ENCODE peak calls at places on chromosomes 2 and 18, in eight cellular contexts. One of them, this sample, is unnamed.

GRCh38 chr18:33702625-33703024 is 124.6 kb downstream of the ASXL3 start:
- DNase-seq in GM12864: no peak
- DNase-seq in nephron progenitor cell: no peak
- DNase-seq in fibroblast of pulmonary artery: no peak
- DNase-seq in prostate gland: no peak
- DNase-seq in D721Med: no peak
- DNase-seq in fibroblast of mammary gland: no peak
- DNase-seq in endothelial cell of umbilical vein: no peak
- DNase-seq in this sample: no peak

GRCh38 chr2:227480528-227480927 is 8.6 kb downstream of the AGFG1 start:
- DNase-seq in fibroblast of pulmonary artery: no peak
- DNase-seq in D721Med: no peak
- DNase-seq in GM12864: no peak
- DNase-seq in endothelial cell of umbilical vein: no peak
- DNase-seq in prostate gland: no peak
- DNase-seq in fibroblast of mammary gland: no peak
- DNase-seq in nephron progenitor cell: no peak
- DNase-seq in this sample: no peak

GRCh38 chr2:160429248-160430000 is 64.2 kb downstream of the RBMS1 start:
- DNase-seq in nephron progenitor cell: no peak
- DNase-seq in prostate gland: no peak
- DNase-seq in fibroblast of mammary gland: peak
- DNase-seq in endothelial cell of umbilical vein: peak
- DNase-seq in GM12864: peak
- DNase-seq in D721Med: no peak
- DNase-seq in fibroblast of pulmonary artery: peak
- DNase-seq in this sample: no peak

GRCh38 chr2:99925960-99926359 is 216.4 kb downstream of the AFF3 start:
- DNase-seq in endothelial cell of umbilical vein: no peak
- DNase-seq in fibroblast of mammary gland: no peak
- DNase-seq in GM12864: no peak
- DNase-seq in fibroblast of pulmonary artery: no peak
- DNase-seq in D721Med: no peak
- DNase-seq in nephron progenitor cell: no peak
- DNase-seq in prostate gland: no peak
- DNase-seq in this sample: no peak

GRCh38 chr2:128457006-128457604 is 138.4 kb upstream of the HS6ST1 start:
- DNase-seq in D721Med: no peak
- DNase-seq in fibroblast of pulmonary artery: no peak
- DNase-seq in endothelial cell of umbilical vein: no peak
- DNase-seq in nephron progenitor cell: no peak
- DNase-seq in fibroblast of mammary gland: no peak
- DNase-seq in GM12864: no peak
- DNase-seq in prostate gland: no peak
- DNase-seq in this sample: no peak

GRCh38 chr2:12709207-12709522 is 7.6 kb upstream of the TRIB2 start:
- DNase-seq in prostate gland: no peak
- DNase-seq in endothelial cell of umbilical vein: peak
- DNase-seq in fibroblast of mammary gland: no peak
- DNase-seq in nephron progenitor cell: no peak
- DNase-seq in D721Med: no peak
- DNase-seq in fibroblast of pulmonary artery: no peak
- DNase-seq in GM12864: no peak
- DNase-seq in this sample: no peak

GRCh38 chr2:227479865-227480475 is 8.0 kb downstream of the AGFG1 start:
- DNase-seq in fibroblast of pulmonary artery: peak
- DNase-seq in prostate gland: no peak
- DNase-seq in endothelial cell of umbilical vein: peak
- DNase-seq in D721Med: no peak
- DNase-seq in GM12864: no peak
- DNase-seq in nephron progenitor cell: no peak
- DNase-seq in fibroblast of mammary gland: peak
- DNase-seq in this sample: no peak

GRCh38 chr2:12484536-12485115 is 232.1 kb upstream of the TRIB2 start:
- DNase-seq in prostate gland: no peak
- DNase-seq in fibroblast of pulmonary artery: no peak
- DNase-seq in endothelial cell of umbilical vein: peak
- DNase-seq in fibroblast of mammary gland: peak
- DNase-seq in GM12864: no peak
- DNase-seq in nephron progenitor cell: no peak
- DNase-seq in D721Med: no peak
- DNase-seq in this sample: no peak

GRCh38 chr2:38495880-38496279 is 106.8 kb downstream of the HNRNPLL start:
- DNase-seq in endothelial cell of umbilical vein: no peak
- DNase-seq in fibroblast of pulmonary artery: no peak
- DNase-seq in prostate gland: no peak
- DNase-seq in fibroblast of mammary gland: no peak
- DNase-seq in GM12864: no peak
- DNase-seq in D721Med: no peak
- DNase-seq in nephron progenitor cell: no peak
- DNase-seq in this sample: no peak
- TF ChIP-seq CTCF in endothelial cell of umbilical vein: no peak
- TF ChIP-seq CTCF in fibroblast of pulmonary artery: no peak
- TF ChIP-seq CTCF in prostate gland: no peak
- TF ChIP-seq CTCF in fibroblast of mammary gland: no peak
- TF ChIP-seq CTCF in GM12864: no peak
- TF ChIP-seq CTCF in D721Med: no peak
- TF ChIP-seq CTCF in nephron progenitor cell: no peak
- TF ChIP-seq CTCF in this sample: no peak

DNA sequence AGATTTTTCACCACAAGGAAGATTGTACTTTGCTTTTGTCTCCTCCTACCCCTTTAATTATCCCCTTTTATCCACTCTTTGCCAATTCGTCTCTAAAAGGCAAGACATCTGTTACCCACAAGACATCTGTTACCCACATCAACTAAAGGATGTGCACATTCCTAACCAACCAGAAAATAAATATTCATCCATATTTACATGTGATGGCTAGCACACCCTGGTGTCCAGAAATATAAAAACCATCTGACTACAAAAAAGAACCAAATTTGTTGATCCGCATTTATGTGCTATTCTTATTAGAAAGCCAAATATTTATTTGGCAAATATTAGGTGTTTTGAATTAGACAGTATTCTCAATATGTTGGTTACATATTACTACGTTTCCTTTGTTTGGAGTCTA is 35.7 kb downstream of the ACVR1C start:
- DNase-seq in prostate gland: no peak
- DNase-seq in fibroblast of mammary gland: peak
- DNase-seq in endothelial cell of umbilical vein: peak
- DNase-seq in fibroblast of pulmonary artery: peak
- DNase-seq in nephron progenitor cell: no peak
- DNase-seq in GM12864: no peak
- DNase-seq in D721Med: no peak
- DNase-seq in this sample: no peak
- TF ChIP-seq CTCF in prostate gland: no peak
- TF ChIP-seq CTCF in fibroblast of mammary gland: peak
- TF ChIP-seq CTCF in endothelial cell of umbilical vein: no peak
- TF ChIP-seq CTCF in fibroblast of pulmonary artery: peak
- TF ChIP-seq CTCF in nephron progenitor cell: no peak
- TF ChIP-seq CTCF in GM12864: peak
- TF ChIP-seq CTCF in D721Med: peak
- TF ChIP-seq CTCF in this sample: no peak

GRCh38 chr18:49495074-49495473 is 8.0 kb upstream of the C18orf32 start:
- DNase-seq in fibroblast of pulmonary artery: no peak
- DNase-seq in nephron progenitor cell: no peak
- DNase-seq in D721Med: no peak
- DNase-seq in fibroblast of mammary gland: no peak
- DNase-seq in endothelial cell of umbilical vein: no peak
- DNase-seq in prostate gland: no peak
- DNase-seq in GM12864: no peak
- DNase-seq in this sample: no peak
- TF ChIP-seq CTCF in fibroblast of pulmonary artery: no peak
- TF ChIP-seq CTCF in nephron progenitor cell: no peak
- TF ChIP-seq CTCF in D721Med: no peak
- TF ChIP-seq CTCF in fibroblast of mammary gland: no peak
- TF ChIP-seq CTCF in endothelial cell of umbilical vein: no peak
- TF ChIP-seq CTCF in prostate gland: no peak
- TF ChIP-seq CTCF in GM12864: no peak
- TF ChIP-seq CTCF in this sample: no peak

GRCh38 chr2:176111891-176112374 is 4.6 kb upstream of the HOXD10 start:
- DNase-seq in fibroblast of mammary gland: no peak
- DNase-seq in nephron progenitor cell: no peak
- DNase-seq in fibroblast of pulmonary artery: no peak
- DNase-seq in prostate gland: no peak
- DNase-seq in endothelial cell of umbilical vein: no peak
- DNase-seq in GM12864: no peak
- DNase-seq in D721Med: no peak
- DNase-seq in this sample: no peak

GRCh38 chr2:176109955-176110345 is 2.9 kb downstream of the HOXD11 start:
- DNase-seq in fibroblast of mammary gland: no peak
- DNase-seq in GM12864: no peak
- DNase-seq in endothelial cell of umbilical vein: no peak
- DNase-seq in prostate gland: no peak
- DNase-seq in nephron progenitor cell: peak
- DNase-seq in D721Med: no peak
- DNase-seq in fibroblast of pulmonary artery: no peak
- DNase-seq in this sample: no peak

GRCh38 chr2:176109226-176109954 is 2.3 kb downstream of the HOXD11 start:
- DNase-seq in fibroblast of mammary gland: no peak
- DNase-seq in nephron progenitor cell: peak
- DNase-seq in endothelial cell of umbilical vein: no peak
- DNase-seq in GM12864: no peak
- DNase-seq in prostate gland: no peak
- DNase-seq in fibroblast of pulmonary artery: no peak
- DNase-seq in D721Med: no peak
- DNase-seq in this sample: no peak

GRCh38 chr2:176112375-176113302 is 3.9 kb upstream of the HOXD10 start:
- DNase-seq in endothelial cell of umbilical vein: no peak
- DNase-seq in D721Med: no peak
- DNase-seq in fibroblast of mammary gland: no peak
- DNase-seq in GM12864: no peak
- DNase-seq in prostate gland: no peak
- DNase-seq in nephron progenitor cell: no peak
- DNase-seq in fibroblast of pulmonary artery: no peak
- DNase-seq in this sample: no peak

GRCh38 chr2:176110975-176111663 is 4.0 kb downstream of the HOXD11 start:
- DNase-seq in fibroblast of mammary gland: peak
- DNase-seq in fibroblast of pulmonary artery: peak
- DNase-seq in GM12864: no peak
- DNase-seq in D721Med: no peak
- DNase-seq in endothelial cell of umbilical vein: peak
- DNase-seq in prostate gland: no peak
- DNase-seq in nephron progenitor cell: peak
- DNase-seq in this sample: no peak
- TF ChIP-seq CTCF in fibroblast of mammary gland: peak
- TF ChIP-seq CTCF in fibroblast of pulmonary artery: peak
- TF ChIP-seq CTCF in GM12864: peak
- TF ChIP-seq CTCF in D721Med: peak
- TF ChIP-seq CTCF in endothelial cell of umbilical vein: peak
- TF ChIP-seq CTCF in prostate gland: peak
- TF ChIP-seq CTCF in nephron progenitor cell: peak
- TF ChIP-seq CTCF in this sample: no peak

DNA sequence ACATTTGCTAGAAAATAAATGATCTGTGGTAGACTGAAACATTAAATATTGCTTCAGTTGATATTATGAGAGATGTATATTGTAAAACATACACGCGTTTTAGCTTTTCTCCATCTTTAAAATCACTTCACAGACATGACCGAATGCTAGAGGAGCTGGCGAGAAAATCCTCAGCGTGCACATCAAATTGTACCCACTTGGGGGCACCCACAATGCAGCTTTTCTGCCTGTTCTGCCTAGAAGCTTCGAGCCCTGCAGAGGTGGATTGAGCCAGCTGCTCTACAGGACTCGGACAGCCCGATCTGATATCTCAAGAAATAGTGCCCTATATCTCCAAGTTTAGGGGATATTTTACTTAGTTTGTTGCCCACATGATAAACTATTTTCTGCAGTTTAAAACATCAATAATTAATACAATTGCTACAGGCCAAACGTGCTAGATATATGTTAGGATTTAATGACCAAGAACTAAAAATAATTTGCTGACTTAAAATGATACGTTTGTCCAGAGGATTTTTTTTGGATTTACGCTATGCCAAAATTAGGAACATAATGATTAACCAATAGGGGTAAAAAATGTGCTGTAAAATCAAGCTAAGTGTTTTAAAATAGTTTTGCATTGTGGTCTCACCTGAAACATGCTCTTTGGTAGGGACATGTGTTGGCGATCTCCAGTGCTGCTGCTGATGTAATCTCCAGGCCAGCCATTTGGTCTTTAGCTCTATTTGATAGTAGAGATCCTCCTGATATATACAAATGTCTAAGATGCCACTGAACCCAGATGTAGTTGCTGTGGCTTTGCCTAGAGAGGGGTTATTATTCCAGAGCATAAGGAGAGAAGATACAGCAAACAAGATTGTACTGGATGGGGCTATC is 22.3 kb upstream of the ATP5MC3 start:
- DNase-seq in prostate gland: peak
- DNase-seq in GM12864: no peak
- DNase-seq in fibroblast of pulmonary artery: peak
- DNase-seq in endothelial cell of umbilical vein: peak
- DNase-seq in D721Med: no peak
- DNase-seq in nephron progenitor cell: peak
- DNase-seq in fibroblast of mammary gland: peak
- DNase-seq in this sample: peak
- TF ChIP-seq CTCF in prostate gland: peak
- TF ChIP-seq CTCF in GM12864: peak
- TF ChIP-seq CTCF in fibroblast of pulmonary artery: peak
- TF ChIP-seq CTCF in endothelial cell of umbilical vein: peak
- TF ChIP-seq CTCF in D721Med: peak
- TF ChIP-seq CTCF in nephron progenitor cell: peak
- TF ChIP-seq CTCF in fibroblast of mammary gland: peak
- TF ChIP-seq CTCF in this sample: peak

GRCh38 chr2:54504866-54505265 is 48.7 kb downstream of the SPTBN1 start:
- DNase-seq in D721Med: no peak
- DNase-seq in nephron progenitor cell: no peak
- DNase-seq in prostate gland: no peak
- DNase-seq in fibroblast of pulmonary artery: no peak
- DNase-seq in fibroblast of mammary gland: no peak
- DNase-seq in endothelial cell of umbilical vein: no peak
- DNase-seq in GM12864: no peak
- DNase-seq in this sample: no peak
- TF ChIP-seq CTCF in D721Med: no peak
- TF ChIP-seq CTCF in nephron progenitor cell: no peak
- TF ChIP-seq CTCF in prostate gland: no peak
- TF ChIP-seq CTCF in fibroblast of pulmonary artery: no peak
- TF ChIP-seq CTCF in fibroblast of mammary gland: no peak
- TF ChIP-seq CTCF in endothelial cell of umbilical vein: no peak
- TF ChIP-seq CTCF in GM12864: no peak
- TF ChIP-seq CTCF in this sample: no peak

DNA sequence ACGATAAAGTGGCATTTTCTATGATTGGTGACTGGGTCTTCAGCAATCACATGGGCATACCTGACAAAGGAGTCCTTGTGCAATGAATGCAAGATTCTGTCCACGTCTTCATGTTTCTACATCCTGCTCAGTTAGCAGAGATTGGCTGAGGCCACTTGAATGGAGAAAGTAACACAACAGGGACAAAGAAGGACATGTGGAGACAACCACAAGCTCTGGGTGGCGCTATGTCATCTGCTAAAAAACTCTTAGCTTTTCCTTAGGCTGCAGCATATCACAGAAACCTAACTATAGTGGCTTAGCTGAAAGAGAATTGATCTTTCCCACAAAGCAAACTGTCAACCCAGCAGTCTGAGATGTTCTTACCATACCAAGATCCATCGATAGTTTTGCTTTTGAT is 1109.7 kb downstream of the SOCS6 start:
- DNase-seq in nephron progenitor cell: peak
- DNase-seq in prostate gland: no peak
- DNase-seq in fibroblast of mammary gland: no peak
- DNase-seq in GM12864: no peak
- DNase-seq in endothelial cell of umbilical vein: peak
- DNase-seq in fibroblast of pulmonary artery: peak
- DNase-seq in D721Med: no peak
- DNase-seq in this sample: peak
- TF ChIP-seq CTCF in nephron progenitor cell: peak
- TF ChIP-seq CTCF in prostate gland: no peak
- TF ChIP-seq CTCF in fibroblast of mammary gland: no peak
- TF ChIP-seq CTCF in GM12864: no peak
- TF ChIP-seq CTCF in endothelial cell of umbilical vein: peak
- TF ChIP-seq CTCF in fibroblast of pulmonary artery: peak
- TF ChIP-seq CTCF in D721Med: peak
- TF ChIP-seq CTCF in this sample: peak

GRCh38 chr2:17672583-17673317 is 80.9 kb downstream of the SMC6 start:
- DNase-seq in nephron progenitor cell: no peak
- DNase-seq in D721Med: no peak
- DNase-seq in prostate gland: no peak
- DNase-seq in endothelial cell of umbilical vein: no peak
- DNase-seq in fibroblast of pulmonary artery: peak
- DNase-seq in GM12864: no peak
- DNase-seq in fibroblast of mammary gland: peak
- DNase-seq in this sample: no peak
- TF ChIP-seq CTCF in nephron progenitor cell: no peak
- TF ChIP-seq CTCF in D721Med: no peak
- TF ChIP-seq CTCF in prostate gland: no peak
- TF ChIP-seq CTCF in endothelial cell of umbilical vein: no peak
- TF ChIP-seq CTCF in fibroblast of pulmonary artery: no peak
- TF ChIP-seq CTCF in GM12864: peak
- TF ChIP-seq CTCF in fibroblast of mammary gland: peak
- TF ChIP-seq CTCF in this sample: no peak

This sample was measured in Calu3.